ENCODE peak calls at places on chromosomes 5 and 9, in six cellular contexts. One of them, this sample, is unnamed.

GRCh38 chr5:4653475-4653874 is 486.7 kb upstream of the ADAMTS16 start:
- DNase-seq in heart left ventricle: no peak
- DNase-seq in prostate gland: no peak
- DNase-seq in tibial nerve: no peak
- DNase-seq in adrenal gland: no peak
- DNase-seq in IMR-90: no peak
- DNase-seq in this sample: no peak

GRCh38 chr9:110714314-110714713 is 45.7 kb downstream of the MUSK start:
- DNase-seq in heart left ventricle: no peak
- DNase-seq in adrenal gland: no peak
- DNase-seq in prostate gland: peak
- DNase-seq in IMR-90: peak
- DNase-seq in tibial nerve: no peak
- DNase-seq in this sample: peak

GRCh38 chr5:96259211-96259772 is 173.8 kb downstream of the PCSK1 start:
- DNase-seq in tibial nerve: no peak
- DNase-seq in heart left ventricle: no peak
- DNase-seq in adrenal gland: no peak
- DNase-seq in IMR-90: peak
- DNase-seq in prostate gland: no peak
- DNase-seq in this sample: no peak

GRCh38 chr9:135587658-135588057 is 26.1 kb downstream of the PAEP start:
- DNase-seq in IMR-90: no peak
- DNase-seq in tibial nerve: no peak
- DNase-seq in adrenal gland: peak
- DNase-seq in heart left ventricle: no peak
- DNase-seq in prostate gland: no peak
- DNase-seq in this sample: no peak

GRCh38 chr5:88842784-88843183 is 40.2 kb downstream of the MEF2C start:
- DNase-seq in adrenal gland: no peak
- DNase-seq in heart left ventricle: no peak
- DNase-seq in tibial nerve: no peak
- DNase-seq in prostate gland: no peak
- DNase-seq in IMR-90: no peak
- DNase-seq in this sample: no peak

GRCh38 chr5:54897001-54897400 is 88.4 kb downstream of the ESM1 start:
- DNase-seq in tibial nerve: no peak
- DNase-seq in adrenal gland: no peak
- DNase-seq in prostate gland: no peak
- DNase-seq in heart left ventricle: no peak
- DNase-seq in IMR-90: no peak
- DNase-seq in this sample: no peak

GRCh38 chr5:78698218-78698751 is 49.7 kb upstream of the LHFPL2 start:
- DNase-seq in heart left ventricle: peak
- DNase-seq in adrenal gland: no peak
- DNase-seq in IMR-90: peak
- DNase-seq in tibial nerve: no peak
- DNase-seq in prostate gland: no peak
- DNase-seq in this sample: no peak

GRCh38 chr5:1011226-1011631 is 2.6 kb downstream of the NKD2 start:
- DNase-seq in IMR-90: no peak
- DNase-seq in tibial nerve: no peak
- DNase-seq in heart left ventricle: peak
- DNase-seq in prostate gland: no peak
- DNase-seq in adrenal gland: no peak
- DNase-seq in this sample: peak

GRCh38 chr5:95743877-95744276 is 12.7 kb downstream of the RHOBTB3 start:
- DNase-seq in prostate gland: no peak
- DNase-seq in IMR-90: no peak
- DNase-seq in adrenal gland: no peak
- DNase-seq in tibial nerve: no peak
- DNase-seq in heart left ventricle: no peak
- DNase-seq in this sample: no peak

GRCh38 chr5:142671801-142672200 is 14.1 kb downstream of the FGF1 start:
- DNase-seq in IMR-90: peak
- DNase-seq in prostate gland: no peak
- DNase-seq in tibial nerve: no peak
- DNase-seq in adrenal gland: no peak
- DNase-seq in heart left ventricle: no peak
- DNase-seq in this sample: no peak

GRCh38 chr9:131276107-131276888 is at the start of gene FAM78A:
- DNase-seq in prostate gland: no peak
- DNase-seq in adrenal gland: peak
- DNase-seq in heart left ventricle: peak
- DNase-seq in IMR-90: no peak
- DNase-seq in tibial nerve: no peak
- DNase-seq in this sample: peak

GRCh38 chr9:34653131-34653530 is 1.1 kb downstream of the IL11RA start:
- DNase-seq in prostate gland: no peak
- DNase-seq in heart left ventricle: no peak
- DNase-seq in adrenal gland: no peak
- DNase-seq in tibial nerve: no peak
- DNase-seq in IMR-90: peak
- DNase-seq in this sample: no peak

GRCh38 chr5:157168286-157168685 is 2.2 kb upstream of the GARIN3 start:
- DNase-seq in heart left ventricle: no peak
- DNase-seq in tibial nerve: no peak
- DNase-seq in prostate gland: no peak
- DNase-seq in IMR-90: no peak
- DNase-seq in adrenal gland: no peak
- DNase-seq in this sample: no peak

GRCh38 chr9:130732793-130733221 is 39.2 kb downstream of the EXOSC2 start:
- DNase-seq in heart left ventricle: no peak
- DNase-seq in IMR-90: no peak
- DNase-seq in tibial nerve: no peak
- DNase-seq in prostate gland: no peak
- DNase-seq in adrenal gland: no peak
- DNase-seq in this sample: no peak

GRCh38 chr5:36659406-36659805 is 53.0 kb downstream of the SLC1A3 start:
- DNase-seq in heart left ventricle: no peak
- DNase-seq in tibial nerve: no peak
- DNase-seq in prostate gland: no peak
- DNase-seq in IMR-90: no peak
- DNase-seq in adrenal gland: no peak
- DNase-seq in this sample: no peak

GRCh38 chr5:36658016-36658415 is 51.6 kb downstream of the SLC1A3 start:
- DNase-seq in adrenal gland: no peak
- DNase-seq in prostate gland: no peak
- DNase-seq in tibial nerve: no peak
- DNase-seq in IMR-90: peak
- DNase-seq in heart left ventricle: no peak
- DNase-seq in this sample: no peak

GRCh38 chr5:36655171-36655570 is 48.8 kb downstream of the SLC1A3 start:
- DNase-seq in tibial nerve: no peak
- DNase-seq in heart left ventricle: no peak
- DNase-seq in prostate gland: no peak
- DNase-seq in IMR-90: no peak
- DNase-seq in adrenal gland: peak
- DNase-seq in this sample: no peak

GRCh38 chr5:36656556-36656955 is 50.1 kb downstream of the SLC1A3 start:
- DNase-seq in prostate gland: no peak
- DNase-seq in heart left ventricle: no peak
- DNase-seq in adrenal gland: no peak
- DNase-seq in IMR-90: no peak
- DNase-seq in tibial nerve: no peak
- DNase-seq in this sample: no peak

GRCh38 chr5:36657563-36657995 is 51.2 kb downstream of the SLC1A3 start:
- DNase-seq in tibial nerve: peak
- DNase-seq in heart left ventricle: peak
- DNase-seq in prostate gland: peak
- DNase-seq in adrenal gland: peak
- DNase-seq in IMR-90: peak
- DNase-seq in this sample: peak
- TF ChIP-seq POLR2A in tibial nerve: no peak
- TF ChIP-seq POLR2A in heart left ventricle: no peak
- TF ChIP-seq POLR2A in prostate gland: no peak
- TF ChIP-seq POLR2A in adrenal gland: no peak
- TF ChIP-seq POLR2A in IMR-90: no peak
- TF ChIP-seq POLR2A in this sample: no peak

GRCh38 chr5:81395262-81395661 is 1.3 kb upstream of the ACOT12 start:
- DNase-seq in prostate gland: no peak
- DNase-seq in IMR-90: no peak
- DNase-seq in tibial nerve: no peak
- DNase-seq in heart left ventricle: no peak
- DNase-seq in adrenal gland: no peak
- DNase-seq in this sample: no peak

GRCh38 chr5:81389015-81389414 is 4.9 kb downstream of the ACOT12 start:
- DNase-seq in IMR-90: no peak
- DNase-seq in prostate gland: no peak
- DNase-seq in adrenal gland: no peak
- DNase-seq in tibial nerve: no peak
- DNase-seq in heart left ventricle: no peak
- DNase-seq in this sample: no peak

GRCh38 chr5:81397169-81397568 is 3.2 kb upstream of the ACOT12 start:
- DNase-seq in prostate gland: no peak
- DNase-seq in adrenal gland: peak
- DNase-seq in heart left ventricle: peak
- DNase-seq in tibial nerve: no peak
- DNase-seq in IMR-90: peak
- DNase-seq in this sample: no peak

GRCh38 chr5:81393783-81394718 is at the start of gene ACOT12:
- DNase-seq in IMR-90: peak
- DNase-seq in prostate gland: no peak
- DNase-seq in heart left ventricle: no peak
- DNase-seq in adrenal gland: no peak
- DNase-seq in tibial nerve: no peak
- DNase-seq in this sample: no peak

DNA sequence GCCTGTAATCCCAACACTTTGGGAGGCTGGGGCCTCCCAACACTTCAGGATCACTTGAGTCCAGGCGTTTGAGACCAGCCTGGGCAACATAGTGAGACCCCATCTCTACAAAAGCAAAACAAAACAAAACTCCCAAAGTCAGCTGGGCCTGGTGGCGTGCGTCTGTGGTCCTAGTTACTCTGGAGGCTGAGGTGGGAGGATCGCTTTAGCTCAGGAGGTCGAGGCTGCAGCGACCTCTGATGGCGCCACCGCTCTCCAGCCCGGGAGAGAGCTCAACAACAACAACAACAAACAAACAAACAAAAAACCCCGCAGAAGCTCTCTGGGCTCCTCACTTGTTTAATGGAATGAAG is 528 bp downstream of the ACOT12 start:
- DNase-seq in adrenal gland: no peak
- DNase-seq in IMR-90: no peak
- DNase-seq in tibial nerve: no peak
- DNase-seq in prostate gland: no peak
- DNase-seq in heart left ventricle: no peak
- DNase-seq in this sample: no peak
- H3K27ac ChIP-seq in adrenal gland: no peak
- H3K27ac ChIP-seq in IMR-90: no peak
- H3K27ac ChIP-seq in tibial nerve: no peak
- H3K27ac ChIP-seq in prostate gland: no peak
- H3K27ac ChIP-seq in heart left ventricle: no peak
- H3K27ac ChIP-seq in this sample: no peak

DNA sequence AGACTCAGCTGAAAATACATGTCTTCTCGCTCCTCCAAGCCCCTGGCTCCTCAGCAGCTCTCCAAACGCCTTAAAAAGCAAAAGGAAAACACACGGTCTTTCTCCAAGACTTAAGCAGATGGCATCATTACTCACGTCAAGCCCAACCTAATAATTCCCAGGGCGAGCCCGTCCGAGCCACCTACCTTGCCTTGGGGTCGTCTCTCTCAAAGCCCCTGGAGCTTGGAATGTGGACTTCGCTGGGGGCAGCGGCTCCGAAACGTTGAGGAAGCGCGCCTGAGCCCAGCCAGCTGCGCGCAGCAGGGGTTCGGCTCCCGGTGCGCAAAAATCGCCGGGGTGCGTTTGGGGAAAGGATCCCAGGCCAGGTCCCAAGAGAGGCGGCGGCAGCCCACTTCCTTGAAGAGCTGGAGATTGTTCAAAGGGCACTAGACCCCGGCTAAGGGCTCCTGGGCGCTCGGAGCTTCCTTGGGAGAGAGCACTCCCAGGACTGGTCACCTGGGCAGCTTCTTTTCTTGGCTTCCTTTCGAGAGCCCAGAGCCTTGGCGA is 395 bp downstream of the DRD1 start:
- DNase-seq in prostate gland: no peak
- DNase-seq in heart left ventricle: no peak
- DNase-seq in IMR-90: no peak
- DNase-seq in adrenal gland: no peak
- DNase-seq in tibial nerve: no peak
- DNase-seq in this sample: no peak
- H3K4me3 ChIP-seq in prostate gland: peak
- H3K4me3 ChIP-seq in heart left ventricle: peak
- H3K4me3 ChIP-seq in IMR-90: no peak
- H3K4me3 ChIP-seq in adrenal gland: no peak
- H3K4me3 ChIP-seq in tibial nerve: peak
- H3K4me3 ChIP-seq in this sample: peak

GRCh38 chr9:6759114-6759977 is 1.6 kb downstream of the KDM4C start:
- DNase-seq in tibial nerve: no peak
- DNase-seq in heart left ventricle: no peak
- DNase-seq in prostate gland: peak
- DNase-seq in IMR-90: peak
- DNase-seq in adrenal gland: no peak
- DNase-seq in this sample: peak

GRCh38 chr9:6758418-6759113 is 793 bp downstream of the KDM4C start:
- DNase-seq in tibial nerve: no peak
- DNase-seq in adrenal gland: peak
- DNase-seq in IMR-90: peak
- DNase-seq in prostate gland: peak
- DNase-seq in heart left ventricle: peak
- DNase-seq in this sample: peak

GRCh38 chr9:6757988-6758417 is 230 bp downstream of the KDM4C start:
- DNase-seq in IMR-90: no peak
- DNase-seq in prostate gland: no peak
- DNase-seq in tibial nerve: no peak
- DNase-seq in heart left ventricle: no peak
- DNase-seq in adrenal gland: no peak
- DNase-seq in this sample: no peak

GRCh38 chr9:6761306-6761705 is 3.5 kb downstream of the KDM4C start:
- DNase-seq in adrenal gland: no peak
- DNase-seq in IMR-90: no peak
- DNase-seq in heart left ventricle: no peak
- DNase-seq in tibial nerve: no peak
- DNase-seq in prostate gland: no peak
- DNase-seq in this sample: no peak

DNA sequence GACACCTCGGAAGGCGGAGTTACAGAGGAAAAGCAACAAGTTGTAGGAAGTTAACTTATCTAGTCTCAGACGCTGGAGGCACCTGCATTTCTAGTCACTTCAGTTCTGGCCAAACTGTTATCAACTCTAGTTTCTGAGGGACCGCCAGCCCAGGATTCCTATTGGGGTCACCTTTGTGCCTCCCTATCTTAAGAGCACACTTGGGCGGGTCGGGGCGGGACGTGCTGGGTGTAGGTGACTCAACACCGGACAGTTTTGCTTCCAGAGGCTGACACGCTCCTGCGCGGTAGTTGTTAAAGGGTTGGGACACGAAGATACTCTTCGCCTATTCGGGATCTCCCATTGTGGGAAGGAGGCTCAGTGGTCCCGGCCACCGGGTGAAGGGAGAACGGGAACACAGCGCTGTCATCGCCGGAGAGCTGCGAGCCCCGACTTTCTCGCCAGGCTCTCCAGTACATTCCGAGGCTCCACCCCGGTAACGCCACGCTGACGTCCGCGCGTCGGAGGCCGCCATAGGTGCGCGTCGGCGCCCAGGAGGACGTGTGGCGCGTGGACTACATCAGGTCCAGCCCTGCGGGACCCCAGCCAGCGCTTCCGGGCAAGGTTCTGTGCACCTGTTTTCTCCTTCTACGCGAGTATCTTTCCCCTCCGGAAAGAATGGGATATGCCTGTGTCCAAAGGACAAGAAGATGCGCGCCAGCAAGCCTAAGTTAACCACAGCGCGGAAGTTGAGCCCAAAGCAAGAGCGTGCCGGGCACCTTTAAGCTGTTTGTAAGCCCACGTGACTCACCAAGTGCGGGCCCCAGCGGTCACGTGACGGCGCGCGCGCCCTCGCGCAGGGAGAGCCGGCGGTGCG is at the start of gene KDM4C:
- DNase-seq in adrenal gland: peak
- DNase-seq in IMR-90: peak
- DNase-seq in tibial nerve: peak
- DNase-seq in heart left ventricle: peak
- DNase-seq in prostate gland: peak
- DNase-seq in this sample: peak
- TF ChIP-seq POLR2A in adrenal gland: peak
- TF ChIP-seq POLR2A in IMR-90: peak
- TF ChIP-seq POLR2A in tibial nerve: peak
- TF ChIP-seq POLR2A in heart left ventricle: peak
- TF ChIP-seq POLR2A in prostate gland: peak
- TF ChIP-seq POLR2A in this sample: no peak

This sample was measured in stomach.